ENCODE peak calls at places on chromosomes 4 and X, in ten cellular contexts. O, C, Z, T, Q, W, M, F, H and P are unnamed samples. For H3K36me3, the result is how much of the 10 kb centered on the place peaks cover.

GRCh38 chrX:1351981-1352714 is 15.6 kb downstream of the IL3RA start:
- DNase-seq in C (no peak), Q (no peak), O (no peak), H (no peak), T (no peak), W (no peak), M (peak), F (no peak), Z (no peak), P (no peak)

GRCh38 chr4:14301993-14302392 is 674.5 kb upstream of the BOD1L1 start:
- DNase-seq in F (no peak), T (no peak), O (no peak), W (no peak), H (no peak), M (no peak), Z (no peak), Q (no peak), C (no peak), P (no peak)

GRCh38 chrX:106168107-106168506 is at the start of gene PWWP3B:
- DNase-seq in C (peak), Z (peak), M (no peak), T (peak), Q (no peak), W (peak), F (peak), O (peak), H (no peak), P (peak)

GRCh38 chr4:156660470-156660869 is 311.1 kb downstream of the PDGFC start:
- DNase-seq in C (no peak), O (no peak), T (no peak), Q (no peak), M (no peak), Z (no peak), F (no peak), H (no peak), W (no peak), P (no peak)

GRCh38 chr4:84691170-84691691 is 108.3 kb downstream of the CDS1 start:
- DNase-seq in O (peak), H (no peak), W (no peak), C (peak), M (no peak), T (peak), F (no peak), Q (no peak), Z (no peak), P (no peak)

GRCh38 chr4:95510145-95510544 is 38.6 kb downstream of the UNC5C start:
- DNase-seq in H (no peak), T (peak), O (peak), M (no peak), Q (no peak), Z (no peak), C (no peak), W (no peak), F (no peak), P (no peak)

GRCh38 chrX:24498975-24499374 is 33.9 kb downstream of the PDK3 start:
- DNase-seq in F (no peak), T (peak), Z (no peak), W (no peak), M (no peak), O (no peak), Q (no peak), C (no peak), H (no peak), P (no peak)

GRCh38 chrX:70434914-70435586 is 9.6 kb upstream of the DLG3 start:
- DNase-seq in F (no peak), C (no peak), H (peak), Z (no peak), O (no peak), T (peak), W (peak), M (no peak), Q (peak), P (peak)

GRCh38 chrX:30283456-30284200 is 25.6 kb downstream of the NR0B1 start:
- DNase-seq in Q (no peak), M (no peak), W (no peak), O (peak), Z (no peak), H (no peak), T (peak), C (peak), F (no peak), P (no peak)

GRCh38 chrX:65610040-65610439 is 57.4 kb upstream of the MSN start:
- DNase-seq in F (no peak), W (no peak), Q (no peak), Z (no peak), H (no peak), C (no peak), T (peak), O (no peak), M (no peak), P (no peak)

GRCh38 chrX:65609237-65609636 is 58.2 kb upstream of the MSN start:
- DNase-seq in M (no peak), F (no peak), C (no peak), H (no peak), Q (no peak), Z (no peak), W (no peak), T (no peak), O (no peak), P (no peak)

GRCh38 chrX:65607070-65607742 is 60.2 kb upstream of the MSN start:
- DNase-seq in F (no peak), H (no peak), Q (no peak), T (peak), C (no peak), W (no peak), M (no peak), Z (no peak), O (peak), P (no peak)

DNA sequence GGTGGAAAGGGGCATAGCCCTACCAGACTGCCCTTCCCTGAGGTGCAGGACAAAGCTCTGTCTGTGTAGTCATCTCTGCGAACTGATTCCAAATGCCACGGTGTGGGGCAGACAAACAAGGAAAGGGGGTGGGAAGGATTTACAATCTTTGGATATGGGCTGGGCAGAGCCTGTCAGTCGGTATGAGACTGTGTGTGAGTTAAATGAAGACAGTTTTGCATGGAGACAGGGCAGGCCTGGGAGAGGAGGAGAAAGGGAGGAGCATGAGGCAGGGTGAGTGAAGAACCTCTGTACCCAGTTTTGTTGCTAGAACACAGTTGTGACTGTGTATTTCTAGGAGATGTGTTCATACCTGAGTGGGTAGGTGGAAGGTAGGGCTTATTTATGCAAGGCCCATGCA is 59.4 kb upstream of the MSN start:
- DNase-seq in C (no peak), M (no peak), F (no peak), Q (no peak), O (no peak), Z (no peak), H (no peak), W (no peak), T (no peak), P (no peak)
- H3K36me3 ChIP-seq in C (under half), M (under half), F (under half), Q (under half), O (under half), Z (under half), H (under half), W (under half), T (under half), P (under half)

GRCh38 chr4:153706519-153706918 is 22.4 kb downstream of the TLR2 start:
- DNase-seq in C (no peak), F (no peak), M (no peak), W (no peak), O (no peak), T (no peak), Z (no peak), Q (no peak), H (no peak), P (no peak)

GRCh38 chr4:153710681-153711080 is 26.6 kb downstream of the TLR2 start:
- DNase-seq in T (no peak), H (no peak), Z (no peak), F (no peak), O (no peak), C (no peak), M (no peak), Q (no peak), W (no peak), P (no peak)

GRCh38 chr4:153704522-153704921 is 20.4 kb downstream of the TLR2 start:
- DNase-seq in Q (no peak), M (no peak), Z (no peak), O (no peak), C (no peak), T (no peak), H (no peak), F (no peak), W (no peak), P (no peak)

DNA sequence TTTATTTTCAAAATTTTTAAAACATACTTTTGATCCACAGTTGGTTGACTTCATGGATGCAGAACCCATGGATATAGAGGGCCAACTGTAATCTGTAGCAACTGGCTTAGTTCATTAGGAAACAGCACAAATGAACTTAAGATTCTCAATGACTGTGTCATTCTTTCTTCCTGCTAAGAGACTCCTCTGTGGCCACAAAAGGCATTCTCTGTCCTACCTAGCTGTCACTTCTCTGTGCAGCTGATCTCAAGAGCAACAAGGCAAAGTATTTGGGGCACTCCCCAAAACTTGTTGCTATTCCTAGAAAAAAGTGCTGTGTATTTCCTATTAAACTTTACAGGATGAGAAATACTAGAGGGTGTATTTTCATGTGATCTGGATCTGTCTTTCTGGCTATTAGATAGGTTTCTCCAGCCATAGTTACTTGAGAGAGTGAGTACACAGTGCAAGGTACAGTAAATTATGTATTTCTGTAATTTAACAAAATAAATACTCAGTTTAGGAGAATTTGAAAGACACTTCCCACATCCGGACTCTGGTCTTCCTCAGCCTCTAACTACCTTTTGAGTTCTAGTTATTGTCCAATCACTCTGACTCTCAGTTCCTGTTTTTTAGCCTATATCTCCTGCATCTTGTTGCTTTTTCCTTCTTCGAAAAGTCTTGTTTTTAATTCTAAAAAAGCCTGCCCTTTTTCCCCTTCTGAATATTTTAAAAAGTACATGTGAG is 21.8 kb downstream of the TLR2 start:
- DNase-seq in Z (no peak), M (no peak), F (no peak), T (no peak), C (no peak), W (no peak), Q (no peak), H (no peak), O (no peak), P (no peak)
- H3K36me3 ChIP-seq in Z (under half), M (under half), F (under half), T (under half), C (under half), W (under half), Q (under half), H (under half), O (under half), P (under half)

DNA sequence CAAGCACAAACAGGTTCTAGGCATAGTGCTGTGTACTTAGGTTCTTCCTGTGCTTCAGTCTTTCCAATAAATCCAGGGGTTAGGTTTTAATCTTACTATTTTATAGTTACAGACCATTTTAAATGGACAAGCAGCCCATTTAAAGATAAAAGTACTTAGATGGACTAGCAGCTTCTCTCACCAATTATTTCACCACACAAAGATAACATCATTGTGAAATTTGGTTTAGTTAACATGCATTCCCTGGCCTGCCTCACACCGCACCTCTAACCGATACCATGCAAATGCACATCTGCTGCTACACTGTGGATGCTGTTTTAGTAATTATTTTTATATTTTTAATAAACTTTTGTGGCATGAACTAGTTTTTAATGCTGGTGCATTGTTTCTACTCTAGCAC is 252.6 kb downstream of the RAPGEF2 start:
- DNase-seq in M (no peak), C (no peak), F (no peak), H (no peak), Z (no peak), W (no peak), Q (no peak), T (peak), O (no peak), P (no peak)
- H3K36me3 ChIP-seq in M (under half), C (under half), F (under half), H (under half), Z (under half), W (under half), Q (under half), T (half or more), O (under half), P (half or more)

GRCh38 chr4:139522457-139522856 is 33.6 kb downstream of the SETD7 start:
- DNase-seq in O (no peak), Z (no peak), T (no peak), C (no peak), H (no peak), W (no peak), F (no peak), M (no peak), Q (no peak), P (no peak)
- H3K36me3 ChIP-seq in O (half or more), Z (under half), T (under half), C (under half), H (under half), W (under half), F (under half), M (under half), Q (under half), P (half or more)

DNA sequence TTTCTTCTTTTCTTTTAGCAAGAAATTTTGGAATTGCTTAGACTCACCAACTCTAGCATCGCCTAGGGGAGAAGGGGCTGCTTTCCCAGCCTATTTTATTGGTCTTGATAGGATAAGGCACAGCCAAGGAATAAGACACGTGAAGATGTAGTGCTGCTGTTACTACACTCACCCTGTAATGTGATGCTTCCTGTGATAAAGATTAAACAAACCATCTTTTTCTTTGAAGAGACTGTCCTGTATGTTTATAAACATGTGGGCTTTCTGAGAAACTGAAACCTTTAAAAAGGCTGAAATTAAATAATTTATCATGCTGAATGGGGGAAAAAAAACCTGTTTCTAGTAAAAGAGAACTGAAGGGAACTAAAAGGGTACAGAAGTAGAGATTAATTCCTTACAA is 13.2 kb downstream of the TAPT1 start:
- DNase-seq in C (no peak), T (no peak), O (no peak), H (no peak), W (no peak), Q (no peak), Z (no peak), M (no peak), F (no peak), P (no peak)
- H3K36me3 ChIP-seq in C (under half), T (under half), O (under half), H (under half), W (under half), Q (under half), Z (under half), M (under half), F (under half), P (under half)

GRCh38 chr4:77159798-77160197 is 2.8 kb downstream of the CCNG2 start:
- DNase-seq in C (no peak), Q (no peak), F (no peak), O (no peak), M (no peak), T (no peak), Z (no peak), H (no peak), W (no peak), P (no peak)
- H3K36me3 ChIP-seq in C (under half), Q (under half), F (under half), O (under half), M (under half), T (under half), Z (under half), H (under half), W (under half), P (under half)

GRCh38 chr4:184694412-184694956 is 39.4 kb downstream of the CENPU start:
- DNase-seq in W (no peak), T (no peak), H (no peak), C (no peak), O (no peak), Q (no peak), Z (no peak), M (no peak), F (no peak), P (no peak)

GRCh38 chr4:184688447-184688846 is 38.9 kb downstream of the PRIMPOL start:
- DNase-seq in Z (no peak), Q (no peak), T (peak), C (peak), H (no peak), F (no peak), M (no peak), O (peak), W (no peak), P (no peak)

GRCh38 chr4:184695178-184695896 is 38.6 kb downstream of the CENPU start:
- DNase-seq in H (no peak), Z (no peak), O (no peak), Q (no peak), T (peak), W (no peak), F (no peak), M (no peak), C (no peak), P (no peak)

GRCh38 chr4:184689681-184690080 is 40.1 kb downstream of the PRIMPOL start:
- DNase-seq in C (no peak), M (no peak), W (no peak), Q (no peak), Z (no peak), H (no peak), F (no peak), O (no peak), T (no peak), P (no peak)

DNA sequence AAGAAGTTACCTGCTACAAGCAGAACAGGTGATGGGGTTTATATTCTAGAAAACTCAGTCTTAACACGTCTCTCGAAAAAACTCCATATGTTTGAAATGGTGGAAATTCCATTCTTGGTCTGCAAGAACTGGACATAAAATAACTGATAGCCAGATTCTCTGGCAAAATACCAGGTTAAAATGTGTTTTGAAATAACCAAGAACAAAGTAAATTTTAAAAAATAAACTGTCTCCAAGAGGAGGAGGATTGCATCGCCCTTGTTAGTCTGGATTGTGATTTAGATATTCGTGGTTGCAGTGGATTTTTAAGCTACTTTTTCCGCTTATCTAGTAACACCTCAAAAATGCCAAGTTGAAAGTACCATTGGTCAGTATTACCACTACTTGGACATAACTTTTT is 40.8 kb downstream of the CENPU start:
- DNase-seq in F (no peak), M (no peak), C (no peak), T (peak), H (no peak), Q (no peak), O (no peak), Z (no peak), W (no peak), P (no peak)
- H3K36me3 ChIP-seq in F (under half), M (under half), C (under half), T (under half), H (under half), Q (under half), O (under half), Z (under half), W (under half), P (under half)

GRCh38 chr4:119510750-119511149 is 117.9 kb downstream of the PDE5A start:
- DNase-seq in C (no peak), W (no peak), Z (no peak), Q (no peak), M (no peak), O (no peak), T (peak), F (no peak), H (no peak), P (no peak)

GRCh38 chr4:119508281-119508680 is 120.3 kb downstream of the PDE5A start:
- DNase-seq in H (no peak), M (no peak), O (peak), W (no peak), C (no peak), Z (no peak), F (no peak), T (peak), Q (no peak), P (no peak)

GRCh38 chr4:119517361-119518229 is 111.0 kb downstream of the PDE5A start:
- DNase-seq in C (no peak), F (no peak), W (no peak), H (no peak), T (peak), O (peak), Z (no peak), M (no peak), Q (no peak), P (no peak)

GRCh38 chr4:119506761-119507160 is 121.8 kb downstream of the PDE5A start:
- DNase-seq in W (no peak), H (no peak), M (no peak), O (peak), Q (no peak), F (no peak), C (no peak), T (peak), Z (no peak), P (no peak)

DNA sequence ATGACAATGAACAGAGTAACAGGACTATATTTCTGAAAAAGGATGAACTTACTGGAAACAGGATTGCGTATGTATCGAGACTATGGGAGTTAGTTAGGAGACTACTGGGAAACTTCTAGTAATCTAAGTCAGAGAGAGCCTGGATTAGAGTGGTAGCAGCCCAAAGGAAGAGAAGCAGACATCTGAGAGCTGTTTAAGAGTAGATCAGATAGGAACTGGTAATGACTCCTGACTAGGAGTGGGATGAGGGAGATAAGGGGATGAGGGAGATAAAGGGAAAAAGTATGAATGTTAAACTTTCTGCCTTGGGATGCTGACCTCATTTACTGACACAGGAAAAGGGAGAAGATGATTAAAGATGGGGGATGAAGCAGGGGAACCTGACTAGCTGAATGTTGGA is 116.2 kb downstream of the PDE5A start:
- DNase-seq in M (no peak), Z (no peak), C (no peak), T (no peak), O (no peak), Q (no peak), H (no peak), W (no peak), F (no peak), P (no peak)
- H3K36me3 ChIP-seq in M (under half), Z (under half), C (under half), T (under half), O (under half), Q (under half), H (under half), W (under half), F (under half), P (half or more)

DNA sequence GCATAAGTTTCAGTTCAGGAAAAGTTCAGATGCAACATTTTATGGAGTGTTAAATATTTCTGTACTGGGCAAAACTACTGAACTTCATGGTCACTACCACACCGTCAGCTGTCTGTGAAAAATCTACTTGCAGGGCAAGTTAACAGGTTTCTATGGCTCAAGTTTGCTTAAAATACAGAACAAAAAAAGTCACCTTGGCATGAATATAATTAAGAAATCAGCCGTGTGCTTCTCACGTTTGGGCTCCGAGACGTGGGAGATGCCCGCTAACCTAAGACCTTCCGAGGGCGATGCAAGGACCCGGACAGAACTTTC is 633 bp downstream of the TAPT1 start:
- DNase-seq in T (no peak), Q (no peak), H (no peak), W (no peak), Z (no peak), M (no peak), F (no peak), C (no peak), O (no peak), P (no peak)
- H3K36me3 ChIP-seq in T (under half), Q (under half), H (under half), W (under half), Z (under half), M (under half), F (under half), C (under half), O (under half), P (under half)